ENCODE peak calls at places on chromosome 16, in nine cellular contexts. One of them, this sample, is unnamed.

GRCh38 chr16:19672378-19672777 is 45.6 kb downstream of the KNOP1 start:
- DNase-seq in hypothalamus: no peak
- DNase-seq in fibroblast of the aortic adventitia: no peak
- DNase-seq in HFFc6: no peak
- DNase-seq in Calu3: no peak
- DNase-seq in pons: no peak
- DNase-seq in stimulated activated CD4-positive, alpha-beta T cell treated with anti-CD3 and anti-CD28 coated beads, Interleukin-12 subunit alpha, Interleukin-12 subunit beta, amount 100 ng/mL, for 24 hours: no peak
- DNase-seq in GM03348: no peak
- DNase-seq in RWPE1: no peak
- DNase-seq in this sample: no peak

GRCh38 chr16:89174877-89175276 is 3.3 kb downstream of the CDH15 start:
- DNase-seq in hypothalamus: no peak
- DNase-seq in fibroblast of the aortic adventitia: peak
- DNase-seq in HFFc6: no peak
- DNase-seq in Calu3: no peak
- DNase-seq in pons: no peak
- DNase-seq in stimulated activated CD4-positive, alpha-beta T cell treated with anti-CD3 and anti-CD28 coated beads, Interleukin-12 subunit alpha, Interleukin-12 subunit beta, amount 100 ng/mL, for 24 hours: no peak
- DNase-seq in GM03348: no peak
- DNase-seq in RWPE1: no peak
- DNase-seq in this sample: no peak

GRCh38 chr16:87723224-87723619 is 42.6 kb downstream of the KLHDC4 start:
- DNase-seq in hypothalamus: peak
- DNase-seq in fibroblast of the aortic adventitia: peak
- DNase-seq in HFFc6: peak
- DNase-seq in Calu3: no peak
- DNase-seq in pons: peak
- DNase-seq in stimulated activated CD4-positive, alpha-beta T cell treated with anti-CD3 and anti-CD28 coated beads, Interleukin-12 subunit alpha, Interleukin-12 subunit beta, amount 100 ng/mL, for 24 hours: no peak
- DNase-seq in GM03348: no peak
- DNase-seq in RWPE1: no peak
- DNase-seq in this sample: peak

GRCh38 chr16:70395345-70395901 is 43.5 kb downstream of the ST3GAL2 start:
- DNase-seq in hypothalamus: peak
- DNase-seq in fibroblast of the aortic adventitia: peak
- DNase-seq in HFFc6: peak
- DNase-seq in Calu3: peak
- DNase-seq in pons: peak
- DNase-seq in stimulated activated CD4-positive, alpha-beta T cell treated with anti-CD3 and anti-CD28 coated beads, Interleukin-12 subunit alpha, Interleukin-12 subunit beta, amount 100 ng/mL, for 24 hours: no peak
- DNase-seq in GM03348: peak
- DNase-seq in RWPE1: no peak
- DNase-seq in this sample: peak

GRCh38 chr16:19153876-19154275 is 14.2 kb upstream of the SYT17 start:
- DNase-seq in hypothalamus: no peak
- DNase-seq in fibroblast of the aortic adventitia: peak
- DNase-seq in HFFc6: no peak
- DNase-seq in Calu3: peak
- DNase-seq in pons: no peak
- DNase-seq in stimulated activated CD4-positive, alpha-beta T cell treated with anti-CD3 and anti-CD28 coated beads, Interleukin-12 subunit alpha, Interleukin-12 subunit beta, amount 100 ng/mL, for 24 hours: no peak
- DNase-seq in GM03348: no peak
- DNase-seq in RWPE1: peak
- DNase-seq in this sample: no peak

GRCh38 chr16:50666658-50667496 is 14.2 kb downstream of the SNX20 start:
- DNase-seq in hypothalamus: no peak
- DNase-seq in fibroblast of the aortic adventitia: no peak
- DNase-seq in HFFc6: no peak
- DNase-seq in Calu3: no peak
- DNase-seq in pons: no peak
- DNase-seq in stimulated activated CD4-positive, alpha-beta T cell treated with anti-CD3 and anti-CD28 coated beads, Interleukin-12 subunit alpha, Interleukin-12 subunit beta, amount 100 ng/mL, for 24 hours: no peak
- DNase-seq in GM03348: no peak
- DNase-seq in RWPE1: no peak
- DNase-seq in this sample: no peak

GRCh38 chr16:11407047-11407982 is 62.1 kb downstream of the RMI2 start:
- DNase-seq in hypothalamus: peak
- DNase-seq in fibroblast of the aortic adventitia: peak
- DNase-seq in HFFc6: peak
- DNase-seq in Calu3: peak
- DNase-seq in pons: peak
- DNase-seq in stimulated activated CD4-positive, alpha-beta T cell treated with anti-CD3 and anti-CD28 coated beads, Interleukin-12 subunit alpha, Interleukin-12 subunit beta, amount 100 ng/mL, for 24 hours: peak
- DNase-seq in GM03348: peak
- DNase-seq in RWPE1: peak
- DNase-seq in this sample: peak

GRCh38 chr16:81593481-81593880 is 148.9 kb downstream of the CMIP start:
- DNase-seq in hypothalamus: no peak
- DNase-seq in fibroblast of the aortic adventitia: no peak
- DNase-seq in HFFc6: no peak
- DNase-seq in Calu3: no peak
- DNase-seq in pons: no peak
- DNase-seq in stimulated activated CD4-positive, alpha-beta T cell treated with anti-CD3 and anti-CD28 coated beads, Interleukin-12 subunit alpha, Interleukin-12 subunit beta, amount 100 ng/mL, for 24 hours: no peak
- DNase-seq in GM03348: no peak
- DNase-seq in RWPE1: no peak
- DNase-seq in this sample: no peak

GRCh38 chr16:89140981-89141883 is 30.3 kb upstream of the CDH15 start:
- DNase-seq in hypothalamus: no peak
- DNase-seq in fibroblast of the aortic adventitia: no peak
- DNase-seq in HFFc6: no peak
- DNase-seq in Calu3: no peak
- DNase-seq in pons: no peak
- DNase-seq in stimulated activated CD4-positive, alpha-beta T cell treated with anti-CD3 and anti-CD28 coated beads, Interleukin-12 subunit alpha, Interleukin-12 subunit beta, amount 100 ng/mL, for 24 hours: no peak
- DNase-seq in GM03348: no peak
- DNase-seq in RWPE1: no peak
- DNase-seq in this sample: no peak